ENCODE peak calls at places on chromosomes 16 and 17, in nine cellular contexts. One of them, this sample, is unnamed.

GRCh38 chr16:27220991-27221390 is 17.7 kb downstream of the KDM8 start:
- DNase-seq in effector memory CD4-positive, alpha-beta T cell: no peak
- DNase-seq in stimulated activated CD4-positive, alpha-beta T cell treated with anti-CD3 and anti-CD28 coated beads, TNF-alpha, amount 100 ng/mL, for 24 hours: no peak
- DNase-seq in RCC 7860: no peak
- DNase-seq in NCI-H345: no peak
- DNase-seq in left ventricle myocardium inferior: no peak
- DNase-seq in WERI-Rb-1: no peak
- DNase-seq in MCF 10A: no peak
- DNase-seq in uterus: no peak
- DNase-seq in this sample: no peak

GRCh38 chr17:58960068-58960467 is 146.6 kb downstream of the TRIM37 start:
- DNase-seq in effector memory CD4-positive, alpha-beta T cell: no peak
- DNase-seq in stimulated activated CD4-positive, alpha-beta T cell treated with anti-CD3 and anti-CD28 coated beads, TNF-alpha, amount 100 ng/mL, for 24 hours: no peak
- DNase-seq in RCC 7860: peak
- DNase-seq in NCI-H345: peak
- DNase-seq in left ventricle myocardium inferior: no peak
- DNase-seq in WERI-Rb-1: no peak
- DNase-seq in MCF 10A: peak
- DNase-seq in uterus: no peak
- DNase-seq in this sample: peak

GRCh38 chr16:88301886-88302285 is 80.9 kb upstream of the ZNF469 start:
- DNase-seq in effector memory CD4-positive, alpha-beta T cell: no peak
- DNase-seq in stimulated activated CD4-positive, alpha-beta T cell treated with anti-CD3 and anti-CD28 coated beads, TNF-alpha, amount 100 ng/mL, for 24 hours: no peak
- DNase-seq in RCC 7860: no peak
- DNase-seq in NCI-H345: no peak
- DNase-seq in left ventricle myocardium inferior: no peak
- DNase-seq in WERI-Rb-1: no peak
- DNase-seq in MCF 10A: no peak
- DNase-seq in uterus: no peak
- DNase-seq in this sample: no peak

GRCh38 chr16:74830646-74831045 is 56.0 kb upstream of the FA2H start:
- DNase-seq in effector memory CD4-positive, alpha-beta T cell: no peak
- DNase-seq in stimulated activated CD4-positive, alpha-beta T cell treated with anti-CD3 and anti-CD28 coated beads, TNF-alpha, amount 100 ng/mL, for 24 hours: no peak
- DNase-seq in RCC 7860: no peak
- DNase-seq in NCI-H345: no peak
- DNase-seq in left ventricle myocardium inferior: no peak
- DNase-seq in WERI-Rb-1: peak
- DNase-seq in MCF 10A: no peak
- DNase-seq in uterus: no peak
- DNase-seq in this sample: no peak

GRCh38 chr17:5355416-5356129 is 63.9 kb downstream of the NUP88 start:
- DNase-seq in effector memory CD4-positive, alpha-beta T cell: no peak
- DNase-seq in stimulated activated CD4-positive, alpha-beta T cell treated with anti-CD3 and anti-CD28 coated beads, TNF-alpha, amount 100 ng/mL, for 24 hours: no peak
- DNase-seq in RCC 7860: no peak
- DNase-seq in NCI-H345: no peak
- DNase-seq in left ventricle myocardium inferior: no peak
- DNase-seq in WERI-Rb-1: no peak
- DNase-seq in MCF 10A: no peak
- DNase-seq in uterus: no peak
- DNase-seq in this sample: no peak

GRCh38 chr17:78223061-78223460 is 8.4 kb upstream of the TMEM235 start:
- DNase-seq in effector memory CD4-positive, alpha-beta T cell: no peak
- DNase-seq in stimulated activated CD4-positive, alpha-beta T cell treated with anti-CD3 and anti-CD28 coated beads, TNF-alpha, amount 100 ng/mL, for 24 hours: no peak
- DNase-seq in RCC 7860: no peak
- DNase-seq in NCI-H345: no peak
- DNase-seq in left ventricle myocardium inferior: no peak
- DNase-seq in WERI-Rb-1: no peak
- DNase-seq in MCF 10A: no peak
- DNase-seq in uterus: no peak
- DNase-seq in this sample: no peak

GRCh38 chr17:50265212-50265611 is 9.1 kb upstream of the TMEM92 start:
- DNase-seq in effector memory CD4-positive, alpha-beta T cell: no peak
- DNase-seq in stimulated activated CD4-positive, alpha-beta T cell treated with anti-CD3 and anti-CD28 coated beads, TNF-alpha, amount 100 ng/mL, for 24 hours: no peak
- DNase-seq in RCC 7860: no peak
- DNase-seq in NCI-H345: no peak
- DNase-seq in left ventricle myocardium inferior: no peak
- DNase-seq in WERI-Rb-1: no peak
- DNase-seq in MCF 10A: no peak
- DNase-seq in uterus: peak
- DNase-seq in this sample: no peak

GRCh38 chr17:73954981-73955380 is 248.5 kb upstream of the RPL38 start:
- DNase-seq in effector memory CD4-positive, alpha-beta T cell: no peak
- DNase-seq in stimulated activated CD4-positive, alpha-beta T cell treated with anti-CD3 and anti-CD28 coated beads, TNF-alpha, amount 100 ng/mL, for 24 hours: no peak
- DNase-seq in RCC 7860: no peak
- DNase-seq in NCI-H345: no peak
- DNase-seq in left ventricle myocardium inferior: no peak
- DNase-seq in WERI-Rb-1: no peak
- DNase-seq in MCF 10A: no peak
- DNase-seq in uterus: no peak
- DNase-seq in this sample: no peak

GRCh38 chr16:50744911-50745310 is 3.0 kb downstream of the CYLD start:
- DNase-seq in effector memory CD4-positive, alpha-beta T cell: no peak
- DNase-seq in stimulated activated CD4-positive, alpha-beta T cell treated with anti-CD3 and anti-CD28 coated beads, TNF-alpha, amount 100 ng/mL, for 24 hours: no peak
- DNase-seq in RCC 7860: peak
- DNase-seq in NCI-H345: no peak
- DNase-seq in left ventricle myocardium inferior: no peak
- DNase-seq in WERI-Rb-1: no peak
- DNase-seq in MCF 10A: no peak
- DNase-seq in uterus: no peak
- DNase-seq in this sample: no peak

GRCh38 chr17:75576661-75577060 is 10.9 kb upstream of the MYO15B start:
- DNase-seq in effector memory CD4-positive, alpha-beta T cell: no peak
- DNase-seq in stimulated activated CD4-positive, alpha-beta T cell treated with anti-CD3 and anti-CD28 coated beads, TNF-alpha, amount 100 ng/mL, for 24 hours: no peak
- DNase-seq in RCC 7860: no peak
- DNase-seq in NCI-H345: no peak
- DNase-seq in left ventricle myocardium inferior: no peak
- DNase-seq in WERI-Rb-1: no peak
- DNase-seq in MCF 10A: no peak
- DNase-seq in uterus: no peak
- DNase-seq in this sample: no peak

GRCh38 chr17:66431910-66432309 is 129.5 kb downstream of the PRKCA start:
- DNase-seq in effector memory CD4-positive, alpha-beta T cell: no peak
- DNase-seq in stimulated activated CD4-positive, alpha-beta T cell treated with anti-CD3 and anti-CD28 coated beads, TNF-alpha, amount 100 ng/mL, for 24 hours: no peak
- DNase-seq in RCC 7860: peak
- DNase-seq in NCI-H345: no peak
- DNase-seq in left ventricle myocardium inferior: no peak
- DNase-seq in WERI-Rb-1: no peak
- DNase-seq in MCF 10A: peak
- DNase-seq in uterus: peak
- DNase-seq in this sample: no peak

GRCh38 chr16:9489823-9490467 is 398.5 kb downstream of the HAPSTR1 start:
- DNase-seq in effector memory CD4-positive, alpha-beta T cell: no peak
- DNase-seq in stimulated activated CD4-positive, alpha-beta T cell treated with anti-CD3 and anti-CD28 coated beads, TNF-alpha, amount 100 ng/mL, for 24 hours: no peak
- DNase-seq in RCC 7860: no peak
- DNase-seq in NCI-H345: no peak
- DNase-seq in left ventricle myocardium inferior: peak
- DNase-seq in WERI-Rb-1: no peak
- DNase-seq in MCF 10A: no peak
- DNase-seq in uterus: peak
- DNase-seq in this sample: no peak

GRCh38 chr17:31561469-31562412 is 170.3 kb downstream of the RAB11FIP4 start:
- DNase-seq in effector memory CD4-positive, alpha-beta T cell: no peak
- DNase-seq in stimulated activated CD4-positive, alpha-beta T cell treated with anti-CD3 and anti-CD28 coated beads, TNF-alpha, amount 100 ng/mL, for 24 hours: no peak
- DNase-seq in RCC 7860: peak
- DNase-seq in NCI-H345: no peak
- DNase-seq in left ventricle myocardium inferior: no peak
- DNase-seq in WERI-Rb-1: no peak
- DNase-seq in MCF 10A: no peak
- DNase-seq in uterus: no peak
- DNase-seq in this sample: no peak

GRCh38 chr16:88907768-88908167 is 41.3 kb upstream of the PABPN1L start:
- DNase-seq in effector memory CD4-positive, alpha-beta T cell: no peak
- DNase-seq in stimulated activated CD4-positive, alpha-beta T cell treated with anti-CD3 and anti-CD28 coated beads, TNF-alpha, amount 100 ng/mL, for 24 hours: no peak
- DNase-seq in RCC 7860: peak
- DNase-seq in NCI-H345: no peak
- DNase-seq in left ventricle myocardium inferior: no peak
- DNase-seq in WERI-Rb-1: no peak
- DNase-seq in MCF 10A: peak
- DNase-seq in uterus: no peak
- DNase-seq in this sample: no peak